ENCODE peak calls at places on chromosomes 4 and X, in six cellular contexts. Y, Q, T, N, J and B are unnamed samples.
A peak's percentile ranks its signal among the peaks of the same experiment; 100 is the strongest.

GRCh38 chr4:5545271-5545670 is 163.1 kb downstream of the EVC2 start:
- DNase-seq in Y (no peak), Q (no peak), T (no peak), N (no peak), J (no peak), B (no peak)

GRCh38 chr4:89949782-89950387 is 55.2 kb downstream of the MMRN1 start:
- DNase-seq in Y (no peak), Q (no peak), T (no peak), N (peak; percentile 8), J (peak; percentile 35), B (peak; percentile 5)

GRCh38 chrX:140274761-140275525 is 229.9 kb downstream of the SOX3 start:
- DNase-seq in Y (no peak), Q (no peak), T (no peak), N (no peak), J (no peak), B (no peak)

GRCh38 chr4:127251423-127251822 is 381.3 kb upstream of the INTU start:
- DNase-seq in Y (no peak), Q (peak; percentile 63), T (no peak), N (no peak), J (no peak), B (peak; percentile 8)

GRCh38 chr4:1009647-1010521 is 1.5 kb upstream of the FGFRL1 start:
- DNase-seq in Y (peak; percentile 59), Q (peak; percentile 32), T (peak; percentile 80), N (peak; percentile 58), J (no peak), B (peak; percentile 55)

GRCh38 chr4:104524026-104524425 is 29.3 kb upstream of the CXXC4 start:
- DNase-seq in Y (no peak), Q (no peak), T (no peak), N (no peak), J (no peak), B (no peak)

GRCh38 chr4:152860057-152860456 is 76.1 kb upstream of the FHDC1 start:
- DNase-seq in Y (no peak), Q (no peak), T (no peak), N (no peak), J (no peak), B (no peak)

GRCh38 chr4:85474356-85474755 is 594 bp upstream of the ARHGAP24 start:
- DNase-seq in Y (no peak), Q (no peak), T (no peak), N (no peak), J (no peak), B (no peak)

GRCh38 chr4:181597766-181598165 is 645.4 kb upstream of the TENM3 start:
- DNase-seq in Y (no peak), Q (no peak), T (no peak), N (no peak), J (no peak), B (no peak)

GRCh38 chr4:121574618-121575017 is 122.2 kb downstream of the ANXA5 start:
- DNase-seq in Y (no peak), Q (peak; percentile 42), T (no peak), N (no peak), J (no peak), B (peak; percentile 26)

GRCh38 chrX:47351706-47352105 is 18.7 kb upstream of the ZNF157 start:
- DNase-seq in Y (no peak), Q (no peak), T (no peak), N (no peak), J (no peak), B (no peak)

GRCh38 chr4:2142630-2143427 is 83.7 kb downstream of the NAT8L start:
- DNase-seq in Y (no peak), Q (no peak), T (no peak), N (no peak), J (peak; percentile 21), B (peak; percentile 11)

GRCh38 chr4:4677825-4678522 is 136.1 kb upstream of the STX18 start:
- DNase-seq in Y (no peak), Q (peak; percentile 1), T (peak; percentile 54), N (no peak), J (no peak), B (peak; percentile 53)

GRCh38 chrX:154731203-154731602 is 19.7 kb downstream of the GAB3 start:
- DNase-seq in Y (no peak), Q (no peak), T (no peak), N (no peak), J (no peak), B (peak; percentile 42)

GRCh38 chr4:151291485-151291884 is 14.5 kb downstream of the PRSS48 start:
- DNase-seq in Y (no peak), Q (no peak), T (no peak), N (no peak), J (no peak), B (no peak)

GRCh38 chrX:84186603-84187358 is 1.2 kb downstream of the RPS6KA6 start:
- DNase-seq in Y (no peak), Q (no peak), T (peak; percentile 2), N (no peak), J (no peak), B (no peak)

GRCh38 chr4:110119347-110119746 is 79.1 kb downstream of the ELOVL6 start:
- DNase-seq in Y (no peak), Q (no peak), T (no peak), N (no peak), J (no peak), B (no peak)

GRCh38 chr4:91330555-91331137 is 973.1 kb upstream of the GRID2 start:
- DNase-seq in Y (no peak), Q (no peak), T (no peak), N (no peak), J (no peak), B (no peak)

GRCh38 chr4:878796-879729 is 53.1 kb downstream of the GAK start:
- DNase-seq in Y (no peak), Q (no peak), T (no peak), N (no peak), J (no peak), B (no peak)

GRCh38 chrX:150486011-150486410 is 82.4 kb upstream of the MTM1 start:
- DNase-seq in Y (no peak), Q (peak; percentile 34), T (peak; percentile 33), N (peak; percentile 7), J (no peak), B (peak; percentile 66)

GRCh38 chrX:40154853-40155616 is 57.3 kb upstream of the BCOR start:
- DNase-seq in Y (no peak), Q (peak; percentile 89), T (peak; percentile 62), N (peak; percentile 50), J (peak; percentile 32), B (peak; percentile 81)

GRCh38 chrX:13001097-13001496 is 26.2 kb downstream of the TMSB4X start:
- DNase-seq in Y (no peak), Q (no peak), T (no peak), N (no peak), J (no peak), B (no peak)

GRCh38 chrX:38634665-38635064 is 73.3 kb downstream of the TSPAN7 start:
- DNase-seq in Y (no peak), Q (no peak), T (no peak), N (no peak), J (no peak), B (peak; percentile 27)